ENCODE peak calls at places on chromosomes 7 and 10, in four cellular contexts. X is body of pancreas; S is naive thymus-derived CD4-positive, alpha-beta T cell; I is foreskin keratinocyte. F is an unnamed sample. For H3K4me1, the result is how much of the 10 kb centered on the place peaks cover.

GRCh38 chr10:93600861-93601773 is at the start of gene RBP4:
- ATAC-seq in X (peak), S (no peak), I (peak), F (peak)

GRCh38 chr10:75399461-75400162 is 2.0 kb downstream of the ZNF503 start:
- ATAC-seq in X (peak), S (peak), I (peak), F (no peak)

GRCh38 chr7:41576176-41576575 is 126.7 kb downstream of the INHBA start:
- ATAC-seq in X (no peak), S (no peak), I (peak), F (no peak)

GRCh38 chr10:28593811-28594210 is 60.9 kb downstream of the WAC start:
- ATAC-seq in X (no peak), S (peak), I (no peak), F (no peak)

GRCh38 chr7:75945297-75946168 is 30.6 kb downstream of the POR start:
- ATAC-seq in X (peak), S (peak), I (peak), F (peak)

GRCh38 chr10:133527779-133528271 is 662 bp downstream of the CYP2E1 start:
- ATAC-seq in X (peak), S (no peak), I (no peak), F (no peak)

GRCh38 chr7:135618510-135618909 is 43.8 kb upstream of the STMP1 start:
- ATAC-seq in X (no peak), S (no peak), I (no peak), F (no peak)

GRCh38 chr10:14603539-14604102 is 171.1 kb downstream of the FAM107B start:
- ATAC-seq in X (peak), S (peak), I (peak), F (peak)

GRCh38 chr7:7499892-7500291 is 35.8 kb downstream of the COL28A1 start:
- ATAC-seq in X (no peak), S (no peak), I (no peak), F (no peak)

GRCh38 chr7:22640269-22640668 is 86.7 kb upstream of the IL6 start:
- ATAC-seq in X (no peak), S (no peak), I (no peak), F (no peak)

GRCh38 chr10:75191821-75192568 is 18.6 kb upstream of the VDAC2 start:
- ATAC-seq in X (peak), S (peak), I (peak), F (peak)

GRCh38 chr10:28411136-28411460 is 108.2 kb upstream of the MPP7 start:
- ATAC-seq in X (no peak), S (no peak), I (no peak), F (no peak)

GRCh38 chr10:35335718-35336083 is 608 bp upstream of the CCNY start:
- ATAC-seq in X (no peak), S (peak), I (peak), F (no peak)

GRCh38 chr7:37359662-37360444 is 88.8 kb downstream of the ELMO1 start:
- ATAC-seq in X (no peak), S (no peak), I (no peak), F (no peak)

GRCh38 chr10:133012573-133013359 is 70.4 kb upstream of the CFAP46 start:
- ATAC-seq in X (no peak), S (peak), I (no peak), F (peak)

GRCh38 chr10:71857934-71858890 is 7.2 kb upstream of the PSAP start:
- ATAC-seq in X (no peak), S (no peak), I (no peak), F (no peak)

GRCh38 chr7:42479452-42480303 is 242.7 kb upstream of the GLI3 start:
- ATAC-seq in X (peak), S (no peak), I (no peak), F (peak)

GRCh38 chr10:129741978-129742741 is 221.9 kb downstream of the EBF3 start:
- ATAC-seq in X (no peak), S (no peak), I (no peak), F (no peak)

GRCh38 chr7:131364767-131365344 is 37.2 kb downstream of the MKLN1 start:
- ATAC-seq in X (no peak), S (no peak), I (no peak), F (no peak)

GRCh38 chr7:133353775-133354174 is 100.9 kb downstream of the EXOC4 start:
- ATAC-seq in X (no peak), S (no peak), I (no peak), F (no peak)

GRCh38 chr7:23117841-23118240 is 12.3 kb downstream of the KLHL7 start:
- ATAC-seq in X (no peak), S (no peak), I (peak), F (no peak)

GRCh38 chr10:74175510-74176379 is 24.7 kb downstream of the ADK start:
- ATAC-seq in X (peak), S (no peak), I (no peak), F (no peak)

GRCh38 chr7:44398506-44398905 is 73.1 kb upstream of the CAMK2B start:
- ATAC-seq in X (peak), S (no peak), I (no peak), F (peak)

GRCh38 chr7:107836237-107837144 is 33.5 kb upstream of the SLC26A3 start:
- ATAC-seq in X (peak), S (no peak), I (peak), F (no peak)

GRCh38 chr7:85104432-85105205 is 82.2 kb downstream of the SEMA3D start:
- ATAC-seq in X (peak), S (no peak), I (peak), F (peak)

GRCh38 chr7:77425151-77426051 is 9.3 kb upstream of the GSAP start:
- ATAC-seq in X (no peak), S (no peak), I (peak), F (no peak)

GRCh38 chr10:78389419-78389818 is 355.8 kb downstream of the RPS24 start:
- ATAC-seq in X (peak), S (no peak), I (no peak), F (no peak)

GRCh38 chr10:75410135-75410787 is 8.7 kb upstream of the ZNF503 start:
- ATAC-seq in X (no peak), S (no peak), I (peak), F (no peak)

GRCh38 chr7:90425376-90425775 is 22.1 kb downstream of the CLDN12 start:
- ATAC-seq in X (no peak), S (no peak), I (peak), F (no peak)

GRCh38 chr7:50226669-50227068 is 77.8 kb upstream of the IKZF1 start:
- ATAC-seq in X (no peak), S (no peak), I (no peak), F (no peak)

GRCh38 chr10:113937756-113938155 is 83.3 kb downstream of the NHLRC2 start:
- ATAC-seq in X (peak), S (no peak), I (no peak), F (no peak)

GRCh38 chr10:99672884-99673283 is 13.6 kb downstream of the ENTPD7 start:
- ATAC-seq in X (no peak), S (no peak), I (peak), F (no peak)

GRCh38 chr7:585873-586272 is 66.2 kb upstream of the PDGFA start:
- ATAC-seq in X (no peak), S (no peak), I (no peak), F (no peak)

GRCh38 chr10:26331376-26331775 is 106.8 kb upstream of the APBB1IP start:
- ATAC-seq in X (peak), S (no peak), I (no peak), F (no peak)

GRCh38 chr7:113085781-113086390 is 741 bp downstream of the GPR85 start:
- ATAC-seq in X (peak), S (peak), I (no peak), F (no peak)

GRCh38 chr7:122470859-122471258 is 166.3 kb upstream of the FEZF1 start:
- ATAC-seq in X (no peak), S (no peak), I (no peak), F (no peak)

GRCh38 chr10:122514045-122514840 is 46.3 kb upstream of the DMBT1 start:
- ATAC-seq in X (no peak), S (no peak), I (no peak), F (no peak)

GRCh38 chr7:69817096-69817495 is 218.8 kb downstream of the AUTS2 start:
- ATAC-seq in X (no peak), S (no peak), I (peak), F (peak)

GRCh38 chr7:128900237-128900636 is 10.3 kb downstream of the KCP start:
- ATAC-seq in X (no peak), S (no peak), I (no peak), F (no peak)
- H3K27ac ChIP-seq in X (no peak), S (no peak), I (no peak), F (no peak)

GRCh38 chr10:70600512-70601395 is 1.8 kb downstream of the PRF1 start:
- ATAC-seq in X (no peak), S (no peak), I (no peak), F (no peak)

GRCh38 chr10:70604106-70604505 is 1.6 kb upstream of the PRF1 start:
- ATAC-seq in X (no peak), S (no peak), I (no peak), F (no peak)

GRCh38 chr10:70603439-70603778 is 868 bp upstream of the PRF1 start:
- ATAC-seq in X (no peak), S (peak), I (no peak), F (no peak)

GRCh38 chr10:70601775-70602174 is 766 bp downstream of the PRF1 start:
- ATAC-seq in X (no peak), S (no peak), I (no peak), F (no peak)

DNA sequence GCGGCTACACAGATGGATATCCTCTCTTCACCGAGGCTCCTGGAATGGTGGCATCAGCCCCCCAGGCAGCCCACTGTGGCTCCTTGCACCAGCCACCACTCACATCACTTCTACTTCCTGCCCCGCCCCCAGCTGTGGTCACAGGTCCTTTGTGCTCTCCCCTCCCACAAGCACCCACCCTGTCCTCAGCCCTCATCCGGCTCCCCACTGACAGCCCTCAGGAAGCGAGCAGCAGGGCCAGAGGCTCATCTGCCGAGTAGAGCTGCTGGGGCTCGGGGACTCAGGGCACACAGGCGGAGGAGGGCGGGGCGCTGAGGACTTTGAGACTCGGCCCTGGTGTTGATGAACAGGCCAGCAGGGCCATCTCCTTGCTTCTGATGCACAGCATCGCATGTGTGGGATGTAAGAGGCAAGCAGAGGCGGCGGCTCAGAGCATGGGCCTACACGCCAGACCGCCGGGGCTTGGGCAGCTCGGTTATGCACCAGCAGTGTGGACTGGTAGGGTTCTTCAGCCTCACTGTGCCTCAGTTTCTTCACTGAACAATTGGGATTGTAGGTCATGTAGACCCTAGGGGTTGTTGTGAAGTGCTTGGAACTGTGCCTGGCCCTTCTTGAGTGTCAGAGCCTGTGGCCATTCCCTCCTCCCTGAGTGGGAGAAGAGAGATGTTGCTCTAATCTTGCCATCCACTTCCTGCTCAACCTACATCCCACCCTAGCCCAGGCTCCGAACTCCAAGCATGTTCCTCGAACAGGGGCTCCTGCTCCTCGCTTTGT is at the start of gene PRF1:
- ATAC-seq in X (no peak), S (peak), I (no peak), F (peak)
- H3K4me1 ChIP-seq in X (under half), S (under half), I (under half), F (under half)

GRCh38 chr7:139758388-139758787 is 19.4 kb downstream of the HIPK2 start:
- ATAC-seq in X (no peak), S (no peak), I (peak), F (no peak)

GRCh38 chr7:139753693-139754111 is 24.1 kb downstream of the HIPK2 start:
- ATAC-seq in X (no peak), S (no peak), I (no peak), F (no peak)

GRCh38 chr7:139762886-139763285 is 14.9 kb downstream of the HIPK2 start:
- ATAC-seq in X (peak), S (no peak), I (peak), F (peak)

GRCh38 chr7:139753079-139753692 is 24.6 kb downstream of the HIPK2 start:
- ATAC-seq in X (peak), S (peak), I (peak), F (no peak)

DNA sequence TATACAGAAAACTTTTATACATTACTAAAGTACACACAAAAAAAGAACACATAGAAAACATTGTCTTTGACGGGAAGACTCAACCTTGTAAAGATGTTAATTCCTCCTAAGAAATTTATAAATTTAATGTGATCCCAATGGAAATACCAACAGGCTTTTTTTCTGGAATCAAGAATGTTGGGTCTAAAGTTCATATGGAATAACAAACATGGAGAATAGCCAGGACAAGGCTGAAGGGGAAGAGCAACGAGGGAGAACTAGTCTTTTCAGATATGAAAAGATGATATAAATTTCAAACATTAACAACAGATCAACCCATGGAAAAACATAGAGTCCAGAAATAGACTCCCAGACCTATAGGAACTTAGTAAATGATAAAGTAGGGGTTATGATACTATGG is 19.8 kb downstream of the HIPK2 start:
- ATAC-seq in X (no peak), S (no peak), I (no peak), F (no peak)
- H3K27ac ChIP-seq in X (no peak), S (no peak), I (no peak), F (no peak)

DNA sequence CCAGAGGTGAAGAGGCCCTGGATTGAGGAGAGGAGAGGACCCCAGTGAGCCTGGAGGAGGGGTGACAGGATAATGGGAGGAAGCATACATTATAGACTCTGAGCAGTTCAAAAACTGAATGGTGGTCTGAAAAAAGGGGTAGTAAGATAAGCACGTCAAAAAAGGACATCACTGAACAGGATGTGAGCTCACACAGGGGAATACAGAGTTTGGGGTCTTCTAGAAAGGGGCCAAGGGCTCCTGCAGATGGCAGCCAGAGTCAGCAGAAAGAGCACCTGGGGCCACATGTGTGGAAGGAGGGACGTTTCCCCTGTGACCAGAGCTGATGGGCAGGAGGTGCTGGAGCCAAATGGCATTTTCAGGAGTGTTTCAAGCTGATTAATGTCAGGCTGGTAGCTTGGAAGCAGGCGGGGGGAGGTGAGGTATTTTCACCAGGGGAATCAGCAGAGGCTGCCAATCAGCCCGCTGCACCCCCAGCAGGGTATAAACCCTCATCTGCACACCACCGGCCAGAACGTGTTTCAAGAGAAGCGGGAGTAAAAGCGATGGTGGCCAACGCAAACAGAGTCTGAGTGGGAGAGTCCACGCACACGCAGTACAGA is 85.7 kb downstream of the TNS3 start:
- ATAC-seq in X (no peak), S (no peak), I (no peak), F (no peak)
- H3K4me1 ChIP-seq in X (half or more), S (under half), I (under half), F (under half)